ENCODE peak calls at places on chromosomes 11 and 22, in five cellular contexts. Z is neural progenitor cell, X is mucosa of descending colon, Q is thyroid gland, G is cardiac muscle cell. I is an unnamed sample.

GRCh38 chr22:49670610-49671330 is 156.9 kb downstream of the BRD1 start:
- DNase-seq in Z (peak; percentile 77), X (no peak), G (no peak), Q (no peak), I (no peak)

GRCh38 chr11:73265278-73265810 is 6.8 kb upstream of the P2RY6 start:
- DNase-seq in Z (no peak), G (no peak), Q (no peak), X (no peak), I (no peak)

GRCh38 chr11:12091957-12092558 is 18.3 kb upstream of the MICAL2 start:
- DNase-seq in G (no peak), Q (no peak), X (peak; percentile 68), Z (peak; percentile 30), I (no peak)

GRCh38 chr22:22520020-22520656 is at the start of gene ZNF280A:
- DNase-seq in Q (no peak), X (no peak), Z (peak; percentile 47), G (peak; percentile 48), I (no peak)

GRCh38 chr11:8814209-8814922 is 96.6 kb upstream of the AKIP1 start:
- DNase-seq in G (no peak), Z (no peak), X (peak; percentile 48), Q (peak; percentile 28), I (no peak)

GRCh38 chr11:43138621-43139140 is 173.1 kb upstream of the API5 start:
- DNase-seq in X (no peak), Z (peak; percentile 62), Q (no peak), G (no peak), I (no peak)

GRCh38 chr11:27139742-27140141 is 99.1 kb downstream of the BBOX1 start:
- DNase-seq in X (no peak), Q (no peak), G (peak; percentile 28), Z (no peak), I (no peak)

GRCh38 chr22:23622634-23623033 is 9.5 kb downstream of the DRICH1 start:
- DNase-seq in G (no peak), Q (no peak), Z (peak; percentile 22), X (no peak), I (no peak)

GRCh38 chr11:125347261-125347585 is 148.8 kb downstream of the FEZ1 start:
- DNase-seq in X (no peak), Q (no peak), G (no peak), Z (peak; percentile 79), I (no peak)

GRCh38 chr11:62556102-62556871 is 9.7 kb upstream of the AHNAK start:
- DNase-seq in Q (peak; percentile 93), G (peak; percentile 94), X (peak; percentile 87), Z (peak; percentile 85), I (peak; percentile 80)
- H3K4me3 ChIP-seq in Q (no peak overlapping the region), G (no peak overlapping the region), X (no peak overlapping the region), Z (no peak overlapping the region), I (peak overlapping the region; percentile 42)

DNA sequence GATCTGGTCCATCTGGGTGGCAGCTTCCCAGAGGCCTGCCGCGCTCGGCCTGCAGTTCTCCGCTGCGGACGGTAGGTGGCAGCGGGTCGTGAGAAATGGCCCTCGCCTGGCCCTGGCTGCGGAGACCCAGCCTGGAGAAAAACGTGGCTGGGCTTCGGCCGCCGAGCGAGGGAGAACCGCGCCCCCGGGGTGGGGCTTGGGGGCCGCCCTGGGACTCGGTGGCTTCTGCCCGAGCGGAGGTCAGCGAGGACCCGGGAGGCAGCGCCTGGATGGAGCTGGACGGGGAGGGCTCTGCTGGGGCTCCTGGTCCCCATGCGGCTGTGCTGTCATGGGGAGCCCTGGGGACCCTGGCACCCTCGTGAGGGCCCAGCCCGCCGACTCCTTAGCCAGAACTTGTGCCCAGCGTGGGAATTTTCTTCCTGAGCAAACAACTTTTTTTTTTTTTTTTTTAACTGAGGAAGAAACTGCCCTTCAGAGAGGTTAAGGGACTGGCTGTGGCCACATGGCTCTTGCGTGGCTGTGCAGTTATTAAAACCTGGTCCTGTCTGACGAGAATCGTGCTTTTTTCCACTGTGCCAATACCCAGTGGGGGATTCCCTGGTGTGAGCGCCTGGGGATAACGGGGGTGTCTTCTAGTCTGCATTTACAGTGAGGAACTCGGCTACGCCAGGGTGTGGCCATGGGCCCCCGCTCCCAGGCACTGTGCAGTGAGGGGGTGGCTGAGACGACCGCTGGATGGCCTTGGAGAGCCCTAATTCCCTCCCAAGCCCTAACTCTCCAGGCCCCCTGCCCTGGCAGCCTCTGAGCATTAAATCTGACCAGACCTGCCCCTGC is 535.6 kb downstream of the INSC start:
- DNase-seq in Q (peak; percentile 93), Z (peak; percentile 98), G (peak; percentile 97), X (peak; percentile 94), I (peak; percentile 44)
- H3K4me3 ChIP-seq in Q (peak overlapping the region; percentile 29), Z (peak overlapping the region; percentile 17), G (no peak overlapping the region), X (no peak overlapping the region), I (no peak overlapping the region)

GRCh38 chr11:134412508-134413333 is 679 bp upstream of the B3GAT1 start:
- DNase-seq in Q (peak; percentile 60), Z (peak; percentile 85), G (peak; percentile 20), X (no peak), I (no peak)
- H3K4me3 ChIP-seq in Q (peak overlapping the region; percentile 21), Z (peak overlapping the region; percentile 74), G (peak overlapping the region; percentile 51), X (no peak overlapping the region), I (no peak overlapping the region)

DNA sequence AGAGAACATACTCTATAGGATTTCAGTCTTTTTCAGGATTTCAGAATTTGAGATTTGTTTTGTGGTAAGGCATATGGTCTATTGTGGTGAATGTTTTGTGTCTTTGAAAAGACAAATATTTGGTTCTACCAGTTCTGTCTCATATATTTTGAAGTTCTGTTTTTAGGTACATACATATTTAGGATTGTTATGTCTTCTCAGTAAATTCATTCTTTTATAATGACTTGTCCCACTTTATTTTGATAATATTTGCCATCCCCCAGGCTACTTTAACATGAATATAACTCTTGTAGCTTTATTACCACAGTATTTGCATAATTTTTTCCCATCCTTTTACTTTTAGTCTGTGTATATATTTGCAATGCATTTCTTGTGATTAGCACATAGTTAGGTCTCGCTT is 32.0 kb downstream of the MTMR3 start:
- DNase-seq in Q (no peak), G (no peak), Z (no peak), X (no peak), I (no peak)
- H3K4me3 ChIP-seq in Q (no peak overlapping the region), G (no peak overlapping the region), Z (no peak overlapping the region), X (no peak overlapping the region), I (no peak overlapping the region)

GRCh38 chr11:67371199-67371548 is 2.2 kb downstream of the CLCF1 start:
- DNase-seq in Z (no peak), X (no peak), G (no peak), Q (no peak), I (no peak)
- H3K4me3 ChIP-seq in Z (no peak overlapping the region), X (no peak overlapping the region), G (no peak overlapping the region), Q (no peak overlapping the region), I (peak overlapping the region; percentile 17)

DNA sequence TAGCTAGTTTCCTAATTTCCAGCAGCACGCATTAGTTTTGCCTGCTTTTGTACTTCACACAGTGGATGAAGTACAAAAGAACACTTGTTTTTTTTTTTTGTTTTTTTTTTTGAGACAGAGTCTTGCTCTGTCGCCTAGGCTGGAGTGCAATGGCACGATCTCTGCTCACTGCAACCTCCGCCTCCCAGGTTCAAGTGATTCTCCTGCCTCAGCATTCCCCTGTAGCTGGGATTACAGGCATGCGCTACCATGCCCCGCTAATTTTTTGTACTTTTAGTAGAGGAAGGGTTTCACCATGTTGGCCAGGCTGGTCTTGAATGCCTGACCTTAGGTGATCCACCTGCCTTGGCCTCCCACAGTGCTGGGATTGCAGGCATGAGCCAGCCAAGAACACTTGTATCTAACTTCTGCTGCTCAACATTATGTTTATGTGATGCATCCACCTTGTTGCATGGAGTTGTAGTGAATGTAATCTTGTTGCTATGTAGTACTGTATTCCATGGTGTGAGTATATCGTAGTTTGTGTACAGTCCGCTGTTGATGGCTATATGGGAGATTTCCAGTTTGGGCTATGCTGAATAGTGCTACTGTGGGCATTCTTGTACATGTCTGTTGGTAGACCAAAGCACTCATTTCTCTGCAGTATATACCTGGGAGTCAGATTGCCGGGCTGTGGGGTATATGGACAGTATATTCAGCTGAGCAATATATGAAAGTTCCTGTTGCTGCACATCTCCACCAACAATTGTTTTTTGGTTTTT is 17.3 kb downstream of the PACS1 start:
- DNase-seq in G (no peak), Z (no peak), X (no peak), Q (peak; percentile 33), I (no peak)
- H3K4me3 ChIP-seq in G (no peak overlapping the region), Z (no peak overlapping the region), X (no peak overlapping the region), Q (no peak overlapping the region), I (no peak overlapping the region)

GRCh38 chr22:47126344-47126811 is 363.9 kb downstream of the TBC1D22A start:
- DNase-seq in Z (no peak), X (no peak), G (no peak), Q (no peak), I (no peak)
- H3K4me3 ChIP-seq in Z (no peak overlapping the region), X (no peak overlapping the region), G (no peak overlapping the region), Q (no peak overlapping the region), I (no peak overlapping the region)

DNA sequence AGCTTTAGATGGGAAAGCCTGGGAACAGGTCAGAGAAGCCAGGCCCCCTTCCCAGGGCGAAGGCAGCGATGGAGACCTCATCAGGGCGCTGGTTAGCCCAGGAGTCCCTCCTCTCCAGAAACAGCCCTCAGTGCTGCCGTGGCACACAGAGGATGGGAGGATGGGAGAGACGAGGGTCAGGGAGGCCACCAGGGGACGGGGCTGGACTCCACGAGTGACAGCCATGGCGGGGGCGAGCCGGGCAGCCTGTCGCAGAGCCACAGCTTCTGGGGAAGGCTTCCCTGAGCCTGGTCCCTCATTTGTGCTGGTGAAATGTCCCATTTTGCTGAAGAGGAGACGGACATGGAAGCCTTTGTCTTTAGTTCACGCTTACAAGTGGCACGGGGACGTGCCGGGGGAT is 1390.5 kb downstream of the TBC1D22A start:
- DNase-seq in X (no peak), G (no peak), Z (no peak), Q (no peak), I (no peak)
- H3K4me3 ChIP-seq in X (no peak overlapping the region), G (no peak overlapping the region), Z (no peak overlapping the region), Q (no peak overlapping the region), I (no peak overlapping the region)

DNA sequence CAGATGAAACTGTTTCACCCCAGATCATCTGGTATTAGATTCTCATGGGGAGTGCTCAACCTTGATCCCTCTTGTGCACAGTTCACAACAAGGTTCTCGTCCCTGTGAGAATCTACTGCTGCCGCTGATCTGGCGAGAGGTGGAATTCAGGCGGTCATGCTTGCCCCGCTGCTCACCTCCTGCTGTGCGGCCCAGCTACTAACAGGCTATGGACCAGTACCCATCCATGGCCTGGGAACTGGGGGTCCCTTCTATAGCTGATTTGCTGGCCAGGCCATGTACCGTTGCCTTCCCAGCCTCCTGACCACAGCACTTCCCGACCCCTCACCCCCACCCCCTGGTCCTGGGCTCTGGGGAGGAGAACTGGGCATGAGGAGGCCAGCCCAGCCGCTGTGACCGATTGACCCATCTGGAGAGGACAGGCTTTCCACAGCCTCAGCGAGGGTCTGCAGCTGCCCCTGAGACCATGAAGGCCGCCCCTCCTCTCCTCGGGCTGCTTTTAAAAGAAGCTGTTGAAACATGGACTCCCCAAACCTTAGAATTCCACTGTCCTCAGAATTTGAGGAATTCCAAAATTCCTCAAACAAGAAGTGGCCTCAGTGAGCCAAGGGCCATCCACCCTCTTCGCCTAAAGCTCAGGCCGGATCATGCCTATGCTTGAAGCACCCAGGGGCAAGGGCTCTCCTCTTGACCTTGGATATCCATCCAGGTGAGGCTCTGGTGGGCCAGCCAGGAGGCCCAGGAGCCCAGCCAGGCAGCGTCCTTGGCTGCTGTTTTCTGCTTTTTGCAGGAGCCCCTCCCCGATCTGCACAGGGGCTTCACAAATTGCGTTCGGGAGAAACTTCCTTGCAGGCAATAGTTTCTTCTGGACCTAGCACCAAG is 2.4 kb downstream of the PHLDA2 start:
- DNase-seq in Z (no peak), G (no peak), Q (peak; percentile 66), X (no peak), I (no peak)
- H3K4me3 ChIP-seq in Z (no peak overlapping the region), G (no peak overlapping the region), Q (no peak overlapping the region), X (no peak overlapping the region), I (no peak overlapping the region)

GRCh38 chr11:117300773-117301172 is 9.6 kb downstream of the BACE1-AS start:
- DNase-seq in G (peak; percentile 74), X (no peak), Z (no peak), Q (no peak), I (no peak)
- H3K4me3 ChIP-seq in G (no peak overlapping the region), X (no peak overlapping the region), Z (no peak overlapping the region), Q (no peak overlapping the region), I (no peak overlapping the region)